ENCODE peak calls at places on chromosomes 5 and 9, in ten cellular contexts. W is heart left ventricle; D is ovary; A is body of pancreas; H is OCI-LY7; Q is A549; I is GM12865; K is naive thymus-derived CD4-positive, alpha-beta T cell; V is NT2/D1; Y is ascending aorta. C is an unnamed sample.
A peak's percentile ranks its signal among the peaks of the same experiment; 100 is the strongest.

GRCh38 chr5:98997000-98997399 is 68.2 kb upstream of the CHD1 start:
- DNase-seq in I (no peak), V (no peak), A (no peak), Q (peak; percentile 6), Y (no peak), D (no peak), K (no peak), W (no peak), H (no peak), C (peak; percentile 64)

GRCh38 chr5:160158087-160158486 is 38.8 kb upstream of the PWWP2A start:
- DNase-seq in K (no peak), Y (no peak), H (peak; percentile 28), V (no peak), W (no peak), A (no peak), Q (peak; percentile 25), D (no peak), I (peak; percentile 44), C (no peak)

GRCh38 chr9:85024374-85024773 is 354.8 kb downstream of the NTRK2 start:
- DNase-seq in H (no peak), A (no peak), D (no peak), Q (no peak), Y (no peak), K (no peak), I (no peak), V (no peak), W (no peak), C (no peak)

GRCh38 chr9:124212381-124213050 is 45.2 kb upstream of the NEK6 start:
- DNase-seq in V (no peak), A (no peak), Y (no peak), K (no peak), H (no peak), I (no peak), D (no peak), Q (no peak), W (no peak), C (no peak)

GRCh38 chr5:117084052-117084451 is 509.4 kb upstream of the SEMA6A start:
- DNase-seq in V (no peak), Y (no peak), K (no peak), Q (no peak), H (no peak), W (no peak), A (no peak), D (no peak), I (no peak), C (no peak)

GRCh38 chr5:136026636-136027035 is 2.2 kb upstream of the TGFBI start:
- DNase-seq in D (no peak), V (no peak), Q (no peak), Y (no peak), I (no peak), W (no peak), K (no peak), A (no peak), H (no peak), C (no peak)

GRCh38 chr5:169577966-169578365 is 5.6 kb upstream of the SPDL1 start:
- DNase-seq in W (no peak), A (no peak), D (no peak), K (no peak), V (no peak), Y (no peak), H (peak; percentile 12), I (peak; percentile 23), Q (peak; percentile 33), C (no peak)

GRCh38 chr5:41883243-41883642 is 13.0 kb upstream of the OXCT1 start:
- DNase-seq in W (no peak), K (no peak), D (no peak), I (no peak), A (no peak), H (no peak), Q (no peak), V (no peak), Y (no peak), C (no peak)

GRCh38 chr9:70422371-70423043 is 8.1 kb upstream of the KLF9 start:
- DNase-seq in H (no peak), A (no peak), Q (no peak), I (no peak), Y (no peak), W (no peak), D (no peak), V (no peak), K (no peak), C (no peak)

GRCh38 chr5:139019880-139020279 is 144.7 kb upstream of the LRRTM2 start:
- DNase-seq in W (no peak), D (peak; percentile 39), K (no peak), I (no peak), Y (no peak), V (no peak), Q (no peak), H (no peak), A (no peak), C (no peak)

GRCh38 chr9:121266906-121267650 is 884 bp upstream of the GSN start:
- DNase-seq in W (no peak), Y (no peak), H (no peak), K (no peak), V (no peak), A (no peak), Q (no peak), D (no peak), I (no peak), C (no peak)

GRCh38 chr5:56286015-56286992 is 53.2 kb upstream of the ANKRD55 start:
- DNase-seq in H (no peak), V (no peak), D (no peak), Q (no peak), W (no peak), A (no peak), I (no peak), K (no peak), Y (no peak), C (no peak)

GRCh38 chr9:128901822-128902221 is 19.0 kb upstream of the PHYHD1 start:
- DNase-seq in A (no peak), I (no peak), H (no peak), Q (no peak), V (no peak), Y (no peak), W (no peak), K (no peak), D (no peak), C (no peak)
- H3K4me3 ChIP-seq in A (no peak overlapping the region), I (no peak overlapping the region), H (peak overlapping the region; percentile 10), Q (no peak overlapping the region), V (no peak overlapping the region), Y (no peak overlapping the region), W (no peak overlapping the region), K (peak overlapping the region; percentile 44), D (no peak overlapping the region), C (no peak overlapping the region)

DNA sequence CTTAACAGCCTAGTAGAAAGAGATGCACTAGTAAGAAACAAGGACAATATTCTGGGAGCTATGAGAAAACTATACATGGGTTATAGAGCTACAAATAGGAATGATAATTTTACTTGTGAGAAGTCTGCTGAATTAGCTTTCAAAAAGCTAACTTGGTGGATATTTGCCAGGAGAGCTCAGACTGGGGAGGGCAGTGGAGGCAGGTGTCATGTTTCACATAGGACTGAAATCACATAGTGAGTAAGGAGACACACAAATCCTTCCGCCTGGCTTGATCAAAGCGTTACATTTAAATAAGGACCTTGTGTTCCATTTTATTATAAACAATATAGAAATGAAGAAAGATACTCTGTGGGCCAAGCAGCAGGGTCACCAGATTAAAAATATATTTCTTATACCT is 235.0 kb downstream of the ISL1 start:
- DNase-seq in W (no peak), Q (no peak), K (no peak), A (no peak), H (no peak), D (no peak), I (no peak), Y (no peak), V (no peak), C (no peak)
- H3K4me3 ChIP-seq in W (no peak overlapping the region), Q (no peak overlapping the region), K (no peak overlapping the region), A (no peak overlapping the region), H (no peak overlapping the region), D (no peak overlapping the region), I (no peak overlapping the region), Y (no peak overlapping the region), V (no peak overlapping the region), C (no peak overlapping the region)

GRCh38 chr5:31194458-31194808 is 947 bp downstream of the CDH6 start:
- DNase-seq in A (no peak), I (no peak), Y (no peak), W (no peak), H (no peak), Q (peak; percentile 2), V (no peak), D (no peak), K (no peak), C (no peak)
- H3K4me3 ChIP-seq in A (no peak overlapping the region), I (no peak overlapping the region), Y (peak overlapping the region; percentile 80), W (peak overlapping the region; percentile 49), H (no peak overlapping the region), Q (peak overlapping the region; percentile 47), V (peak overlapping the region; percentile 59), D (peak overlapping the region; percentile 32), K (no peak overlapping the region), C (peak overlapping the region; percentile 47)

DNA sequence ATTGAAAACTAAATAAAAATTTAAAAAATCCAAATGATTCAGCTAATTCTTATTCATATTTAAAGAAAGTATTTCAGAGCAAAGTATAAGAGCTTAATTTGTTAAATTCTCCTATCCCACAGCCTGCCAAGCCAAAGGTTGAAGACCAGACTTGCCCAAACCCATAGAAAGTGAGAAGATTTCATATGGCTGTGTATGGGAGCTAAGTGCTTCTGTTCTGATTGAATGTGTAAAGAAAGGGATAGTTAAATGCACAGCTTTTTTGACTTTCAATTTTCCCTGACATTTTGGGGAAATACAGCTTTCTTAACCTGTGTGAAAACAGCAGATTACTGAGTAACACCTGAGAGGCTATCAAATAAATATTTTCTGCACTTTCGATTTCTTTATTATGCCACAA is 125.0 kb upstream of the MTAP start:
- DNase-seq in V (no peak), Q (no peak), Y (no peak), A (no peak), K (no peak), D (no peak), H (no peak), I (no peak), W (no peak), C (no peak)
- H3K4me3 ChIP-seq in V (no peak overlapping the region), Q (peak overlapping the region; percentile 20), Y (no peak overlapping the region), A (no peak overlapping the region), K (no peak overlapping the region), D (no peak overlapping the region), H (no peak overlapping the region), I (no peak overlapping the region), W (no peak overlapping the region), C (no peak overlapping the region)

GRCh38 chr9:125749287-125749935 is 2.2 kb downstream of the PBX3 start:
- DNase-seq in Y (no peak), V (no peak), A (no peak), W (no peak), I (no peak), Q (no peak), D (no peak), K (no peak), H (no peak), C (no peak)
- H3K4me3 ChIP-seq in Y (peak overlapping the region; percentile 88), V (peak overlapping the region; percentile 93), A (no peak overlapping the region), W (peak overlapping the region; percentile 69), I (peak overlapping the region; percentile 89), Q (no peak overlapping the region), D (peak overlapping the region; percentile 77), K (peak overlapping the region; percentile 83), H (no peak overlapping the region), C (peak overlapping the region; percentile 64)

C was measured in AG09309.